ENCODE peak calls at places on chromosomes 3 and 15, in five cellular contexts. One of them, this sample, is unnamed.

GRCh38 chr3:198080521-198081384 is 120.7 kb downstream of the LMLN start:
- DNase-seq in IMR-90: peak
- DNase-seq in H9: peak
- DNase-seq in mesendoderm: peak
- DNase-seq in trophoblast cell: peak
- DNase-seq in this sample: peak

GRCh38 chr3:114508208-114508607 is 214.4 kb downstream of the TIGIT start:
- DNase-seq in IMR-90: no peak
- DNase-seq in H9: no peak
- DNase-seq in mesendoderm: no peak
- DNase-seq in trophoblast cell: no peak
- DNase-seq in this sample: no peak

GRCh38 chr3:116165190-116165589 is 280.1 kb downstream of the LSAMP start:
- DNase-seq in IMR-90: no peak
- DNase-seq in H9: no peak
- DNase-seq in mesendoderm: peak
- DNase-seq in trophoblast cell: no peak
- DNase-seq in this sample: no peak

GRCh38 chr3:45178131-45179023 is 32.2 kb upstream of the CDCP1 start:
- DNase-seq in IMR-90: peak
- DNase-seq in H9: no peak
- DNase-seq in mesendoderm: no peak
- DNase-seq in trophoblast cell: no peak
- DNase-seq in this sample: no peak

GRCh38 chr3:64141476-64141875 is 83.8 kb downstream of the PRICKLE2 start:
- DNase-seq in IMR-90: peak
- DNase-seq in H9: no peak
- DNase-seq in mesendoderm: no peak
- DNase-seq in trophoblast cell: no peak
- DNase-seq in this sample: no peak

GRCh38 chr3:155554777-155555445 is 190.0 kb downstream of the PLCH1 start:
- DNase-seq in IMR-90: no peak
- DNase-seq in H9: no peak
- DNase-seq in mesendoderm: peak
- DNase-seq in trophoblast cell: no peak
- DNase-seq in this sample: no peak

GRCh38 chr3:45567730-45568172 is 26.8 kb upstream of the LIMD1 start:
- DNase-seq in IMR-90: peak
- DNase-seq in H9: no peak
- DNase-seq in mesendoderm: no peak
- DNase-seq in trophoblast cell: no peak
- DNase-seq in this sample: no peak

GRCh38 chr3:190624282-190624681 is 110.4 kb downstream of the IL1RAP start:
- DNase-seq in IMR-90: no peak
- DNase-seq in H9: no peak
- DNase-seq in mesendoderm: no peak
- DNase-seq in trophoblast cell: no peak
- DNase-seq in this sample: no peak

GRCh38 chr3:40299721-40300335 is 9.7 kb upstream of the EIF1B start:
- DNase-seq in IMR-90: peak
- DNase-seq in H9: no peak
- DNase-seq in mesendoderm: no peak
- DNase-seq in trophoblast cell: no peak
- DNase-seq in this sample: no peak

GRCh38 chr3:178741020-178741419 is 204.8 kb downstream of the KCNMB2 start:
- DNase-seq in IMR-90: no peak
- DNase-seq in H9: no peak
- DNase-seq in mesendoderm: no peak
- DNase-seq in trophoblast cell: no peak
- DNase-seq in this sample: no peak

GRCh38 chr3:180871901-180872300 is 40.6 kb upstream of the FXR1 start:
- DNase-seq in IMR-90: peak
- DNase-seq in H9: no peak
- DNase-seq in mesendoderm: peak
- DNase-seq in trophoblast cell: no peak
- DNase-seq in this sample: no peak

GRCh38 chr15:25798207-25798931 is 64.8 kb downstream of the ATP10A start:
- DNase-seq in IMR-90: peak
- DNase-seq in H9: peak
- DNase-seq in mesendoderm: no peak
- DNase-seq in trophoblast cell: no peak
- DNase-seq in this sample: no peak

GRCh38 chr3:162760789-162761188 is 1264.2 kb downstream of the OTOL1 start:
- DNase-seq in IMR-90: no peak
- DNase-seq in H9: no peak
- DNase-seq in mesendoderm: no peak
- DNase-seq in trophoblast cell: no peak
- DNase-seq in this sample: no peak

GRCh38 chr15:100667405-100668320 is 65.3 kb downstream of the ASB7 start:
- DNase-seq in IMR-90: peak
- DNase-seq in H9: no peak
- DNase-seq in mesendoderm: no peak
- DNase-seq in trophoblast cell: no peak
- DNase-seq in this sample: no peak

DNA sequence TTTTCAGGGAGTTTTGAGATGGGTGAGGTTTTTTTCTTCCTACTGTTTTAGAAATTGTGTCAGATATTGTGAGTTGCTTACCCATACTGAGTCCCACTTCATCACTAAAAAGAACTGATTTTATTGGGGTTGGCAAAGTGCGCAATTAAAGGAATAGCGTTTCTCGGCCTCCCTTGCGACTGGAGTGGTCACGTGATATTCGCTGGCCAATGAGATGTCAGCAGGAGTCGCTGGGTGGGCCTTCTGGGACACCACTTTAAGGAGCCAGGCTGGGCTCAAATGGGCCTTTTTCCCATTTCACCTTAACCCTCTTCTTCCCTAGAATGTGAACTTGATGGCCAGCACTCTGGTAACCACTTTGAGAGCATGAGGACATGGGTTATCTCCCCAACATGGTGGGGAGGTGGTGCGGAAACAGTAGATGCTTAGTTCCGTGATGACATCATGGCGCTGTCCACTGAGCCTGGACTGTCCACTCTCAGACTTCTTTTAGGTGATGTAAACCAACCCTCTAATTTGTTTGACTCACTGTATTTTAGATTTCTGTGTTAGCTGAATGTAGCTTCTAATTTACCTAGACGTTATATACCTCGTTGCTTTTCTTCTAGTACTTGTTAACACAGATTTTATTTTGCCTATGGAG is 13.2 kb upstream of the IQCF5 start:
- DNase-seq in IMR-90: no peak
- DNase-seq in H9: no peak
- DNase-seq in mesendoderm: no peak
- DNase-seq in trophoblast cell: no peak
- DNase-seq in this sample: no peak
- H4K8ac ChIP-seq in IMR-90: no peak
- H4K8ac ChIP-seq in H9: no peak
- H4K8ac ChIP-seq in mesendoderm: no peak
- H4K8ac ChIP-seq in trophoblast cell: no peak
- H4K8ac ChIP-seq in this sample: no peak

DNA sequence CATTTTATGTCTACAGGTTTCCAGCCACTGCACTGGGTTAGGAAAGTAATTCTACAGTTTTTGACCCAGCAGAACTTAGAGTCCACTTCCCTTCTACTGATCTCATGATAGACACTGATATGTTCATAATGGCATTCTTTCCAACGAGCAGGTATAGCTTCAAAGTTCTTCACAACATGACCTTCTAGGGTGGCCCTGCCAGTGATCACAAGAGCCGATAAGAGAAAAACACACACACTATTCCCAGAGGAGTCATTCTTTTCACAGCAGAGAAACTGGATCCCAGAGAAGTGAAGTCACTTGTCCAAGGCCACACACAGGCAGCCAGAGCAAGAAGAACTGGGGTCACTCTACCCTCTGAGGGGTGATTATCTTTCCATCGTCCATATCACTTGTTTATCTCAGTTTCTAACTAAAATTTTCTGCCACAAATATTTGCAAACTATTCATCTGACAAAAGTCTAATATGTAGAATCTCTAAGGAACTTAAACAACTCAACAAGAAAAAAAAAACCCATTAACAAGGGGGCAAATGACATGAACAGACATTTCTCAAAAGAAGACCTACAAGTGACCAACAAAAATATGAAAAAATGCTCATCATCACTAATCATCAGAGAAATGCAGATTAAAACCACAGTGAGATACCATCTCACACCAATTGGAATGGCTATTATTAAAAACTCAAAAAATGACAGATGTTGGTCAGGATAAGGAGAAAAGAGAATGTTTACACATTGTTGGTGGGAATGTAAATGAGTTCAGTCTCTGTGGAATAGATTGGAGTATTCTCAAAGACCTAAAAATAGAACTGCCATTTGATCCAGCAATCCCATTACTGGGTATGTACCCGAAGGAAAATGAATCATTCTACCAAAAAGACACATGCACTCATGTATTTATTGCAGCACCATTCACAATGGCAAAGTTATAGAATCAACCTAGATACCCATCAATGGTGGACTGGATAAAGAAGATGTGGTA is 31.5 kb downstream of the SPTSSB start:
- DNase-seq in IMR-90: no peak
- DNase-seq in H9: no peak
- DNase-seq in mesendoderm: no peak
- DNase-seq in trophoblast cell: no peak
- DNase-seq in this sample: no peak
- H2AK5ac ChIP-seq in IMR-90: no peak
- H2AK5ac ChIP-seq in H9: no peak
- H2AK5ac ChIP-seq in mesendoderm: no peak
- H2AK5ac ChIP-seq in trophoblast cell: no peak
- H2AK5ac ChIP-seq in this sample: no peak

DNA sequence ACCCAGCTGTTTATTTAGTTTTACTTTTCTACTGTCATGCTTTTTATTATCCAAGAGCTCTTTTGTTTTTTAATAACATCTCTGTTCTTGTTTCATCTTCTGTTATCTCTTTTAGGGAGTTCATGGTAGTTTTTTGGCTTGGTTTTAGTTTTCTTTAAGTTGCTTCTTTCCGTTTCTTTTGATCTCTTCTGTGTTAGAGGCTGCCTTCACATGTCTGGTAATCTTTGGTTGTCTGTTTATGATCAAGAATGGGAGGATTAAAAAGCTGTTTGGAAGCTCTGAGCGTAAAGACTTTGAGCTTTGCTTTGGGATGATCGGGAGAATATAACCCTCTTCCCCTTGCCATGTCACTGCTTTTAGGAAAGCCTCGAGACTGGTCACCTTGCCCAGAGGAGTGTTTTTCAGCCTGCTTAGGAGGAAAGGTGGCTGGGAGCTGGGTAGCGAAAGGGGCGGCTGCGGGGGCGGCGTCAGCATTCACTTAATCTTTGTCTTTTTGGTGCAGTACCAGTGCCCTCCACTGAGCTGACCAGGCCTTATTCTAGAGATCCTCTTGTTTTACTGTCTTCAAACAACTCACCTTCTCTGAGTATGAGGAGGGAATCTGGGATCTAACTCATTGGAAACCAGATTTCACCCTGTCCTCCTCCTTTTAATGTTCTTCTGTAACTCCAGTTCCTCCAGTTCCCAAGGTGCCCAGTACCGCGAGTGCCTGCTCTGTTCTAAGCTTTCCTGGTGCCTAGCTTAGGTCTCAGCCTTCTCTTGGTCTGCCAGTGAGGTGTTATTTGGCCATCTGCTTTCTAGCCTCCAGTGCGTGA is 15.5 kb downstream of the TATDN2 start:
- DNase-seq in IMR-90: peak
- DNase-seq in H9: peak
- DNase-seq in mesendoderm: peak
- DNase-seq in trophoblast cell: peak
- DNase-seq in this sample: no peak
- H3K4ac ChIP-seq in IMR-90: no peak
- H3K4ac ChIP-seq in H9: no peak
- H3K4ac ChIP-seq in mesendoderm: no peak
- H3K4ac ChIP-seq in trophoblast cell: no peak
- H3K4ac ChIP-seq in this sample: no peak

DNA sequence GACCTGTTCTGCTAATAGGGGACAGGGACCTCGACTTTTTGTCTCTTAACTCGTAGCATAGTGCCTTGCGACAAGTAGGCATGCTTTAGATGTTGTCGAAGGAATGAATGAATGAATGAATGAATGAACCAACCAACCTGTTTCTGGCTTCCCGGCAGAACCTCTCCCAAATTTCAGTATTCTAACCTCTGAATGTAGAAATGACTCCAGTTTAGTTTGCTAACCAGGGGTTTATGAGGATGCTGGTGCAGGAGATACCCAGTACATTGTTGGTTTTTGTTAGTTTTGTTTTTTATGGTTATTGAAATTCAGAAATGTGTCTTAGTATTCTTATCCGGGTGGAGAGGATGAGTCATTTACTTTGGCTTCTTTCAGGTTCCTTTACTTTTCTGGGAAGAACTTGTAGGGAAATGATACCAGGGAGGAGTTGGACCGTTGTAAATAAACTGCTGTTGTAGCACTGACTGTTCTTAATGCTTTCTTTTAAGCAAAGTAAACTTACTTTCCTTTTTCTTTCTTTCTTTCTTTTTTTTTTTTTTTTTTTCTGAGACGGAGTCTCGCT is 29.6 kb upstream of the EHHADH start:
- DNase-seq in IMR-90: peak
- DNase-seq in H9: no peak
- DNase-seq in mesendoderm: no peak
- DNase-seq in trophoblast cell: no peak
- DNase-seq in this sample: no peak
- H4K8ac ChIP-seq in IMR-90: peak
- H4K8ac ChIP-seq in H9: no peak
- H4K8ac ChIP-seq in mesendoderm: no peak
- H4K8ac ChIP-seq in trophoblast cell: peak
- H4K8ac ChIP-seq in this sample: no peak

DNA sequence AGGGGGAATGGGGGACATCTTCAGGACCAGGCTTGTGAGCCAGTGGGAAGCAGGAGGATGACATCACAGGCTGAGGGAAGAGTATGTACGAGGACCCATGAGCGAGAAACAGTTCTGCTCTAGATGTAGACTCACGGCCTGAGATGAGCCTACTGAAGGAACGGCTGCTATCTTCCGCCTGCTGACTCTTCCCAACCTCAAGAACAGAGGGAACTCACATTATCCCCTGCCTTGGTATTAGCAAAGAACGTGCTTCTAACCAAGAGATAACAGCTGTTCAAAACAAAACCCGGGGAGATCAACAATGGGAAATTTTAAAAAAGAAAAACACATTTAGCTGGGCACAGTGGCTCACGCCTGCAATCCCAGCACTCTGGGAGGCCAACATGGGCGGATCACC is 25.3 kb downstream of the AVEN start:
- DNase-seq in IMR-90: no peak
- DNase-seq in H9: no peak
- DNase-seq in mesendoderm: no peak
- DNase-seq in trophoblast cell: no peak
- DNase-seq in this sample: no peak
- H2AK5ac ChIP-seq in IMR-90: no peak
- H2AK5ac ChIP-seq in H9: no peak
- H2AK5ac ChIP-seq in mesendoderm: no peak
- H2AK5ac ChIP-seq in trophoblast cell: no peak
- H2AK5ac ChIP-seq in this sample: no peak

DNA sequence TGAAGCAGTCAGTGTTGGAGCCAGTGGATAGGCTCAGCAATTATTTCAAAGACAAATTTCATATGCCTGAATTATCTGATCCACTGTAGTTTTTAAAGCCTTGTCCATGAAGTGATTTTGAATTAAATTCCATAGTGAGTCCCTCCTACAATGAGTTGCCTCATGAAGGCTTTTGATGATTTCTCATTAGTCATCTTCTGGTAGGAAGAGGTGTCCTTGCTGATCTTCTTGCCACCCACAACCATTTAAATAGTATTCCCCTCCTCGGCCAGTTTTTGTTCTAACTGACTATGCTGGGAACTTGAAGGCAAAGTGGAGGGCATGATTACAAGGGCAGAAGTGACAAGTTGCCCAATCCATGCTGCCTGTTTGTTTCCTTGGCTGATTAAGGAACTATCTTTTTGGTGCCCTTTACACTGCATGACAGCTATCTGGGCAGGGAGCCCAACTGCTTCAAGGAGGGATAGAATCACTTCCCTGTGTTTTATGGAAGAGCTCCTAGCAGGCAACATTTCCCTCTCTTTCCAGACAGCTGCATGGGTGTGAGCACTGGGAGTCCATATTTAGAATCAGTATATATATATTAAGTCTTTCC is 617.5 kb downstream of the ZPLD1 start:
- DNase-seq in IMR-90: no peak
- DNase-seq in H9: no peak
- DNase-seq in mesendoderm: no peak
- DNase-seq in trophoblast cell: no peak
- DNase-seq in this sample: no peak
- H3K4ac ChIP-seq in IMR-90: no peak
- H3K4ac ChIP-seq in H9: no peak
- H3K4ac ChIP-seq in mesendoderm: no peak
- H3K4ac ChIP-seq in trophoblast cell: no peak
- H3K4ac ChIP-seq in this sample: no peak

This sample was measured in neuronal stem cell.